ENCODE peak calls at places on chromosomes 13 and 19, in seven cellular contexts. U is lung; B is lower lobe of right lung; J is stomach; I is naive thymus-derived CD4-positive, alpha-beta T cell; G is H1; Y is WERI-Rb-1. C is an unnamed sample. For H3K36me3, the result is how much of the 10 kb centered on the place peaks cover.

GRCh38 chr13:113105032-113105993 is at the start of gene F7:
- DNase-seq in B (no peak), J (no peak), Y (peak), I (no peak), G (no peak), U (no peak), C (no peak)

GRCh38 chr19:2337329-2337707 is 8.8 kb downstream of the SPPL2B start:
- DNase-seq in G (no peak), Y (no peak), I (no peak), J (no peak), U (no peak), B (no peak), C (no peak)

GRCh38 chr13:24683833-24684599 is 3.8 kb downstream of the ATP12A start:
- DNase-seq in B (peak), G (no peak), U (peak), J (peak), I (peak), Y (peak), C (peak)

GRCh38 chr13:112346899-112347229 is 29.3 kb upstream of the SPACA7 start:
- DNase-seq in U (no peak), G (peak), J (no peak), Y (peak), I (no peak), B (no peak), C (no peak)

GRCh38 chr13:48634631-48635030 is 19.1 kb upstream of the CYSLTR2 start:
- DNase-seq in J (no peak), Y (no peak), I (no peak), B (no peak), U (no peak), G (no peak), C (no peak)

GRCh38 chr13:75929074-75929473 is 292.9 kb downstream of the LMO7 start:
- DNase-seq in I (no peak), J (no peak), G (no peak), U (no peak), B (no peak), Y (no peak), C (no peak)

GRCh38 chr13:57825066-57825465 is 193.5 kb downstream of the PCDH17 start:
- DNase-seq in J (no peak), U (no peak), G (no peak), I (no peak), Y (no peak), B (no peak), C (no peak)

GRCh38 chr13:64510698-64511097 is 2719.4 kb downstream of the PCDH9 start:
- DNase-seq in I (no peak), G (no peak), B (no peak), Y (no peak), J (no peak), U (no peak), C (no peak)

GRCh38 chr13:75357576-75358295 is 124.2 kb downstream of the TBC1D4 start:
- DNase-seq in G (peak), I (peak), J (no peak), U (no peak), B (no peak), Y (peak), C (peak)

GRCh38 chr13:28339419-28339818 is 155.5 kb downstream of the FLT1 start:
- DNase-seq in B (no peak), U (no peak), Y (no peak), G (no peak), J (no peak), I (no peak), C (no peak)

GRCh38 chr13:25766576-25766975 is 285.2 kb downstream of the SHISA2 start:
- DNase-seq in Y (no peak), U (no peak), J (no peak), G (no peak), I (no peak), B (no peak), C (no peak)

GRCh38 chr19:37997911-37998344 is 90.9 kb downstream of the SIPA1L3 start:
- DNase-seq in I (no peak), B (no peak), J (no peak), G (no peak), U (no peak), Y (no peak), C (no peak)

GRCh38 chr13:114128624-114129522 is 3.5 kb downstream of the RASA3 start:
- DNase-seq in B (peak), Y (no peak), G (no peak), U (peak), J (peak), I (peak), C (peak)

GRCh38 chr19:2043864-2044708 is 7.0 kb downstream of the MKNK2 start:
- DNase-seq in I (no peak), J (no peak), U (no peak), G (no peak), Y (no peak), B (no peak), C (peak)

GRCh38 chr19:32355309-32355708 is 9.9 kb downstream of the ZNF507 start:
- DNase-seq in J (no peak), G (no peak), U (no peak), B (no peak), Y (no peak), I (no peak), C (no peak)

GRCh38 chr19:32349724-32350475 is 4.5 kb downstream of the ZNF507 start:
- DNase-seq in B (no peak), G (no peak), J (no peak), Y (no peak), I (no peak), U (no peak), C (no peak)

GRCh38 chr19:32350492-32350891 is 5.1 kb downstream of the ZNF507 start:
- DNase-seq in B (no peak), G (no peak), J (no peak), I (no peak), Y (no peak), U (no peak), C (no peak)

GRCh38 chr19:32354345-32354744 is 8.9 kb downstream of the ZNF507 start:
- DNase-seq in B (no peak), J (no peak), U (no peak), Y (no peak), G (no peak), I (no peak), C (no peak)

DNA sequence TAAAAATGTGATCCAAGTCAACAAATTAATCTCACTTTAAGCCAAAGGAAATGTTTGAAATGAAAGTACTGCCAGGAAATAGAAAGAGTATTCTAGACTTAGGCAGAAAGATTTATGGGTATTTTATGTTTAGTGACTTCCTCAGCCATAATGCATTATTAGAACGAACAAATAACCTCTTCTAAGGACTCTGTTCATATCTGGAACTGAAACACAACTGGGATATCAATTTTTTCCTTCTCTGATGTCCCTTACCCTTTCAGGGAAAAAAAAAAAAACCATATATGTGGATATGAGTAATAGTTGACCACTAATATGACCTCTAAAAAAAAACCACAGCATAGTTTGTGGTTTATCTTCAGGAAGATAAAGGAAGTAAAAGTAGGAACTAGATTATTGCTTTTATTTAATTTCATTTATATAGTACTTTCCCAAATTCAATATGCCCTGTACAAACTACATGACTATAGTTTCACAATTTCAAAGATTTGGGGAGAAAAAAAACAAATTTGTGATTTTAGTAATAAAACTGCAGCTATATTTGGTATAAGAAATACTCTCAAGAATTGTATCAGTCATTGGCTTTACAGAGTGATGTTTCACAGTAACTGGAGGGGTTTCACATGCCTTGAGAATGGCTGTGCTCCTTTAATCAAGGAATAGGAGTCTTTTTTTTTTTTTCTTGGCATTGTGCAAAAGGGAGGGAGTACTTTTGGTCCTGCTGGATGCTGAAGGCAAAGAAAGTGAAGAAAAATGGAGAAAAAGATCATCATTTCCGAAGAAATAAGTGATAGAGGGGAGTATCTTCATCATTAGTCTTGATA is 6.6 kb downstream of the ZNF507 start:
- DNase-seq in Y (no peak), G (no peak), J (no peak), U (no peak), B (no peak), I (no peak), C (no peak)
- H3K36me3 ChIP-seq in Y (half or more), G (half or more), J (under half), U (under half), B (half or more), I (under half), C (under half)

GRCh38 chr19:6229951-6230712 is 49.6 kb downstream of the MLLT1 start:
- DNase-seq in B (peak), G (no peak), Y (no peak), U (no peak), J (no peak), I (no peak), C (no peak)
- H3K36me3 ChIP-seq in B (under half), G (under half), Y (half or more), U (under half), J (under half), I (under half), C (under half)

DNA sequence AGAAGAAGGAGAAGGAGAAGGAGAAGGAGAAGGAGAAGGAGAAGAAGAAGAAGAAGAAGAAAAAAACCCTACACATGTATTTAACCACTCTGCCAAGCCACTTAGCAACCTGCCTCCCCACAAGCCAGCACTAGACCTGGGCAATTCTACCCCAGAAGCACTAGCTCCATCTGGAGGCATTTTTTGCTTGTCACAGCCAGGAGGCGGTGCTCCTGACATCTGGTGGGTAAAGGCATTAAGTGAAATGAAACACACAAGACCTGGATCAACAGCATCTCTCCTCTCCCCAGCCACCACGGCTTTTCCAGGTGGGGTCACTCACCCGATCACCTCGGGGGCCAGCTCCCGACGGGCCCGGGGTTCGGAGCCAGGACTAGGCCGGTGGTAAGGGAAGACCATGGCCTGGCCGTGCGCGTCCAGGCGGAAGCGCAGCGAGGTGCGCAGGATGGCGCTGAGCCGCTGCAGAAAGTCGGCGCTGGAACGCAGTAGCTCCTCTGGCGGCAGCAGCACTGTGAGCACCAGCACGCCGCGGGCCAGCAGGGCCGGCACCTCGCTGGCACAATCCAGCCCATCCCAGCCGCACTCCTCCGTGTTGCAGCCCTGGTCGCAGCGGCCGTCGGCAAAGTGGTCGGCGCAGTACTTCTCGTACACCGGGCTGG is 26.9 kb downstream of the NOTCH3 start:
- DNase-seq in G (no peak), B (no peak), Y (peak), U (no peak), J (no peak), I (no peak), C (no peak)
- H3K36me3 ChIP-seq in G (half or more), B (under half), Y (under half), U (under half), J (under half), I (under half), C (under half)

GRCh38 chr19:36099166-36099785 is 11.7 kb upstream of the OVOL3 start:
- DNase-seq in I (no peak), Y (no peak), J (no peak), U (no peak), B (no peak), G (no peak), C (no peak)
- H3K36me3 ChIP-seq in I (under half), Y (half or more), J (under half), U (under half), B (under half), G (half or more), C (under half)

GRCh38 chr19:10816691-10817090 is 19.3 kb downstream of the TMED1 start:
- DNase-seq in G (no peak), U (no peak), J (no peak), B (no peak), Y (no peak), I (no peak), C (no peak)

GRCh38 chr19:10815969-10816635 is 19.9 kb downstream of the TMED1 start:
- DNase-seq in J (no peak), I (no peak), G (no peak), Y (no peak), U (no peak), B (no peak), C (no peak)

GRCh38 chr19:10812902-10813404 is 23.1 kb downstream of the TMED1 start:
- DNase-seq in G (no peak), J (peak), U (peak), I (no peak), B (no peak), Y (no peak), C (no peak)

GRCh38 chr19:10817291-10818038 is 18.5 kb downstream of the TMED1 start:
- DNase-seq in J (peak), G (no peak), Y (no peak), U (no peak), B (no peak), I (no peak), C (no peak)

DNA sequence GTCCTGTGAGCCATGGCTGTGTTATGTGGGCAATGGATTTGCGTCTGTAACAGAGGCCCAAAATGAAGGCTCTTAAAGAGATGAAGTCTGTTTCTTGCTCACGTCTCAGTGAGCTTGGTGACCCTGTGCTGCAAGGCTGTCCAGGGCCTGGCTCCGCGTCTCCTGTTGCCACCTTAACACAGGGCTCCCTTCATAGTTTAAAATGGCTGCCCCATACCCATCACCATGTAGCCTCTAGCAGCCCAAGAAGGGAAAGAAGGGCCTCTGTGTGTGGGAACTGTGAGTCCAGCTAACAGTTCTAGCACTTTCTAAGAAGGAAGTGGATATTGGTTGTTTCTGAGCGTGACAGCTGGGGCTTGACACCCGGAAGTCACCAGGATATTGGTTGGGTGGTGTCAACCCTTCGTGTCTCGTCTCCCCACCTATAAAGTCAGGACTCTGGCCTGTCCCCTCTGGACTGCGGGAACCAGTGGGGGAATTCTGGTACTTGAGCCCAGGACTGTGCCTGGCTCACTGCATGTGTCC is 20.9 kb downstream of the TMED1 start:
- DNase-seq in I (no peak), G (no peak), B (no peak), Y (no peak), J (no peak), U (no peak), C (no peak)
- H3K36me3 ChIP-seq in I (under half), G (under half), B (half or more), Y (under half), J (half or more), U (half or more), C (under half)

GRCh38 chr19:43748205-43748594 is 6.6 kb downstream of the SMG9 start:
- DNase-seq in J (no peak), G (no peak), Y (no peak), B (no peak), U (no peak), I (no peak), C (no peak)
- H3K36me3 ChIP-seq in J (half or more), G (under half), Y (half or more), B (half or more), U (under half), I (under half), C (half or more)

GRCh38 chr19:18126097-18126496 is 26.9 kb upstream of the PIK3R2 start:
- DNase-seq in Y (no peak), B (no peak), J (no peak), U (no peak), G (no peak), I (no peak), C (no peak)
- H3K36me3 ChIP-seq in Y (half or more), B (half or more), J (under half), U (under half), G (under half), I (under half), C (half or more)

DNA sequence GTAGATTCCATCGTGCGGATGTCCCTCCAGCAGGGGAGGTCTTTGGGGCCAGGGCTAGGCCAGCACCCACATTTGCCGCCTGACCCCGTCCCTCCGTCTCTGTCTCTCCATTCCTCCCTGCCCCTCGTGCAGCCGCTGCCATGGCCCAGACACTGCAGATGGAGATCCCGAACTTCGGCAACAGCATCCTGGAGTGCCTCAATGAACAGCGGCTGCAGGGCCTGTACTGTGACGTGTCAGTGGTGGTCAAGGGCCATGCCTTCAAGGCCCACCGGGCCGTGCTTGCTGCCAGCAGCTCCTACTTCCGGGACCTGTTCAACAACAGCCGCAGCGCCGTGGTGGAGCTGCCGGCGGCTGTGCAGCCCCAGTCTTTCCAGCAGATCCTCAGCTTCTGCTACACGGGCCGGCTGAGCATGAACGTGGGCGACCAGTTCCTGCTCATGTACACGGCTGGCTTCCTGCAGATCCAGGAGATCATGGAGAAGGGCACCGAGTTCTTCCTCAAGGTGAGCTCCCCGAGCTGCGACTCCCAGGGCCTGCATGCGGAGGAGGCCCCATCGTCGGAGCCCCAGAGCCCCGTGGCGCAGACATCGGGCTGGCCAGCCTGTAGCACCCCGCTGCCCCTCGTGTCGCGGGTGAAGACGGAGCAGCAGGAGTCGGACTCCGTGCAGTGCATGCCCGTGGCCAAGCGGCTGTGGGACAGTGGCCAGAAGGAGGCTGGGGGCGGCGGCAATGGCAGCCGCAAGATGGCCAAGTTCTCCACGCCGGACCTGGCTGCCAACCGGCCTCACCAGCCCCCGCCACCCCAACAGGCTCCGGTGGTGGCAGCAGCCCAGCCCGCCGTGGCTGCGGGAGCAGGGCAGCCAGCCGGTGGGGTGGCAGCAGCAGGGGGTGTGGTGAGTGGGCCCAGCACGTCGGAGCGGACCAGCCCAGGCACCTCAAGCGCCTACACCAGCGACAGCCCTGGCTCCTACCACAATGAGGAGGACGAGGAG is 14.8 kb downstream of the STX10 start:
- DNase-seq in B (no peak), G (no peak), I (no peak), U (no peak), Y (no peak), J (no peak), C (no peak)
- H3K36me3 ChIP-seq in B (under half), G (half or more), I (under half), U (under half), Y (half or more), J (under half), C (under half)

GRCh38 chr13:108328848-108329247 is 59.3 kb downstream of the TNFSF13B start:
- DNase-seq in G (no peak), J (no peak), I (no peak), B (no peak), Y (no peak), U (no peak), C (no peak)
- H3K36me3 ChIP-seq in G (under half), J (under half), I (under half), B (under half), Y (under half), U (under half), C (under half)

DNA sequence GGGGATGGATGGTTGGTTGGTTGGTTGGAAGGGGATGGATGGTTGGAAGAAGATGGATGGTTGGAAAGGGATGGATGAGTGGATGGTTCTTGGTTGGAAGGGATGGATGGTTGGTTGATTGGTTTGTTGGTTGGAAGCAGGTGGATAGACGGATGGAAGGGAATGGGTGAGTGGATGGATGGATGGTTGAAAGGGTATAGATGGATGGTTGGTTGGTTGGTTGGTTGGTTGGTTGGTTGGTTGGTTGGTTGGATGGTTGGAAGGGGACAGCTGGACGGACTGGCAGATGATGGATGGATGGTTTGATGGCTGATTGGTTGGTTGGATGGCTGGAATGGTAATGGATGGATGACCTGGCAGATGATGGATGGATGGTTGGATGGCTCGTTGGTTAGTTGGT is 11.8 kb upstream of the HSH2D start:
- DNase-seq in G (no peak), B (no peak), Y (no peak), U (no peak), J (no peak), I (no peak), C (no peak)
- H3K36me3 ChIP-seq in G (half or more), B (half or more), Y (half or more), U (half or more), J (half or more), I (under half), C (half or more)

C was measured in CD4-positive, alpha-beta memory T cell.